ENCODE peak calls at places on chromosomes 5 and 9, in four cellular contexts. Z is K562, K is HL-60, T is GM12891. I is an unnamed sample.

GRCh38 chr5:77599676-77600075 is 38.8 kb downstream of the OTP start:
- DNase-seq in T (no peak), K (no peak), Z (no peak), I (no peak)

GRCh38 chr5:73620335-73620687 is 5.7 kb upstream of the ARHGEF28 start:
- DNase-seq in T (no peak), Z (no peak), K (no peak), I (no peak)

GRCh38 chr5:1660037-1660400 is 136.3 kb upstream of the LPCAT1 start:
- DNase-seq in K (no peak), Z (no peak), T (peak; percentile 5), I (no peak)

GRCh38 chr9:136016882-136017812 is 56.0 kb upstream of the UBAC1 start:
- DNase-seq in K (no peak), Z (no peak), T (no peak), I (no peak)

GRCh38 chr5:11064763-11065450 is 303.9 kb upstream of the DAP start:
- DNase-seq in T (no peak), Z (no peak), K (no peak), I (no peak)

GRCh38 chr9:129505270-129505881 is 115.5 kb downstream of the C9orf50 start:
- DNase-seq in T (no peak), K (no peak), Z (no peak), I (no peak)

GRCh38 chr5:160390787-160391696 is 8.8 kb downstream of the FAM200C start:
- DNase-seq in Z (no peak), T (no peak), K (no peak), I (no peak)

GRCh38 chr9:22136446-22137140 is 127.5 kb upstream of the CDKN2B start:
- DNase-seq in K (no peak), T (no peak), Z (no peak), I (no peak)

GRCh38 chr9:133396952-133397351 is 20.8 kb downstream of the STKLD1 start:
- DNase-seq in Z (peak; percentile 63), K (no peak), T (no peak), I (no peak)

GRCh38 chr9:120109242-120109641 is 470.7 kb downstream of the CDK5RAP2 start:
- DNase-seq in Z (peak; percentile 47), T (no peak), K (peak; percentile 2), I (no peak)

GRCh38 chr9:115013998-115014397 is 83.6 kb upstream of the TNFSF8 start:
- DNase-seq in K (peak; percentile 75), T (peak; percentile 48), Z (peak; percentile 67), I (no peak)

GRCh38 chr9:21696411-21696865 is 106.0 kb upstream of the MTAP start:
- DNase-seq in Z (no peak), T (no peak), K (no peak), I (no peak)

GRCh38 chr9:38437193-38437823 is 13.1 kb upstream of the IGFBPL1 start:
- DNase-seq in T (no peak), Z (no peak), K (peak; percentile 12), I (no peak)

GRCh38 chr5:107284822-107285510 is 385.8 kb downstream of the EFNA5 start:
- DNase-seq in Z (no peak), K (no peak), T (no peak), I (no peak)

GRCh38 chr5:157336423-157336744 is 70.5 kb downstream of the CYFIP2 start:
- DNase-seq in T (no peak), Z (no peak), K (no peak), I (no peak)

GRCh38 chr9:21995652-21996275 is 1.2 kb downstream of the CDKN2B-AS1 start:
- DNase-seq in T (peak; percentile 11), Z (no peak), K (no peak), I (no peak)

GRCh38 chr9:119963258-119963797 is 594.1 kb upstream of the BRINP1 start:
- DNase-seq in T (no peak), Z (no peak), K (no peak), I (no peak)

GRCh38 chr9:91889161-91889560 is 60.9 kb downstream of the ROR2 start:
- DNase-seq in T (no peak), K (no peak), Z (no peak), I (no peak)

GRCh38 chr9:92463989-92464388 is 18.3 kb downstream of the ASPN start:
- DNase-seq in T (no peak), K (no peak), Z (no peak), I (no peak)

GRCh38 chr9:76757274-76757673 is 7.0 kb upstream of the PCA3 start:
- DNase-seq in K (no peak), T (no peak), Z (no peak), I (no peak)

GRCh38 chr5:172175263-172175719 is 12.7 kb downstream of the STK10 start:
- DNase-seq in Z (no peak), K (peak; percentile 99), T (peak; percentile 70), I (peak; percentile 75)

GRCh38 chr9:95048225-95049087 is 269.1 kb downstream of the FANCC start:
- DNase-seq in K (peak; percentile 85), T (peak; percentile 72), Z (peak; percentile 94), I (no peak)

GRCh38 chr5:120255214-120255613 is 208.9 kb upstream of the PRR16 start:
- DNase-seq in K (no peak), Z (no peak), T (no peak), I (no peak)

GRCh38 chr9:38687389-38687842 is 32.5 kb downstream of the FAM240B start:
- DNase-seq in T (peak; percentile 32), K (no peak), Z (peak; percentile 33), I (no peak)

GRCh38 chr5:76610196-76610595 is 13.0 kb downstream of the F2RL2 start:
- DNase-seq in T (no peak), K (no peak), Z (no peak), I (no peak)

GRCh38 chr5:37189355-37189754 is 59.8 kb downstream of the CPLANE1 start:
- DNase-seq in Z (no peak), T (no peak), K (no peak), I (no peak)

DNA sequence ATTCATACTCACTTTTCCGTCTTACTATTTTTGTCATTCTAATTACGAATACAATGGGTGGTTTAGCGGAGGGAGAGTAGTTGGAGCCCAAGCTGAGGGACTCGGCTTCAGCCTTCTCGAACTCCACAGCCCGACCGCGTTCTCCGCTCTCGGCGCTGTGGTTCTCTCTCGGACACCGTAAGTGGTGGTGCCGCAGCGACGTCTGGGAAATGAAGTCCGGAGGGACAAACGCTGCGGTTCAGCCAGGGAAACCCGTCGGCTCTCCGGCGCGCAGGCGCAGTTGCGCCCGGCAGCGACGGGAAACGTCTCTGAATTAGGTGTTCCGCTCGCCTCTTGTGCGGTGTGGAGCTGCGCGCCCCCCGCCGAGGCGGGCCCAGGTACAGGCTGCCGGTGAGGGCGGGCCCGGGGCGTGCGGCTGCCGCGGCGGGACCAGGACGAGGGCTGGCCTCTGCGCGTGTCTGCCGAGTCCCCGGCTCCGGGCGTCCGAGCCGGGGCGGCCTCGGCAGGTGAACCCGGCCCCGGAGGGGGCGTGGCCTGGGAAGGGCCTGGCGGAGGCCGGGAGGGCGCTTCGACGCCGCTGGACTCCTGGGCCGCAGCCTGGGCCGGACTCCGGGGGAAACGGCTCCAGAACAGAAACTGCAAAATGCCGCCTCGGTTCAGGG is at the start of gene ZNF879:
- DNase-seq in K (peak; percentile 95), T (peak; percentile 19), Z (peak; percentile 73), I (no peak)
- TF ChIP-seq SPI1 in K (peak; percentile 5), T (no peak), Z (no peak), I (no peak)

GRCh38 chr5:66860199-66860975 is 264.2 kb downstream of the MAST4 start:
- DNase-seq in K (no peak), Z (no peak), T (no peak), I (no peak)
- TF ChIP-seq SPI1 in K (no peak), Z (no peak), T (no peak), I (no peak)

GRCh38 chr5:64158827-64159226 is 6.8 kb upstream of the RNF180 start:
- DNase-seq in K (no peak), T (no peak), Z (no peak), I (no peak)
- TF ChIP-seq SPI1 in K (no peak), T (no peak), Z (no peak), I (no peak)

GRCh38 chr9:5690278-5690677 is 61.4 kb downstream of the RIC1 start:
- DNase-seq in K (no peak), Z (no peak), T (no peak), I (no peak)

GRCh38 chr9:5688109-5688508 is 59.2 kb downstream of the RIC1 start:
- DNase-seq in T (no peak), K (no peak), Z (peak; percentile 30), I (no peak)
- TF ChIP-seq SPI1 in T (no peak), K (no peak), Z (no peak), I (no peak)

DNA sequence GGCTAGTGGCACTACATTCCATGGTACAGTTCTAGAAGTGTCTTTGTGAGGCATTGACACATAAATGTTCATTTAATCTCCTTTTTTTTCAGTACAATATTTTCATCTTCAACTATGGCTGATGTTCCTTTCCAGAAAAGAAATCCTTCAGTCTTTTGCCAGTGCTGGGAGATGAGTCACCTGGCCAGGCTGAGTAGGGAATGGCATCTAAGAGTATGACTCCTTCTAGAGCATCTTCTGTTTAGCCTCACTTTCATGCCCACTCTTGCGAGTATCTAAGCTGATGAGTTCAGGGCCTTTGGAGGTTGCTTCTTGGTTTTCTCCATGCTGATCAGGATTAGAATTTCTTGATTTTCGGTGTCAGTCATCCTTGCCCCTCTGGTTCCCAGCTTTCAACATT is 124.4 kb downstream of the SLC28A3 start:
- DNase-seq in T (no peak), Z (no peak), K (no peak), I (no peak)
- TF ChIP-seq SPI1 in T (no peak), Z (no peak), K (no peak), I (no peak)

GRCh38 chr9:127913682-127914081 is 3.2 kb downstream of the ST6GALNAC4 start:
- DNase-seq in Z (no peak), T (no peak), K (no peak), I (no peak)

GRCh38 chr9:127917603-127918002 is 762 bp upstream of the ST6GALNAC4 start:
- DNase-seq in T (no peak), K (peak; percentile 36), Z (no peak), I (no peak)

GRCh38 chr9:127915801-127916664 is 808 bp downstream of the ST6GALNAC4 start:
- DNase-seq in T (peak; percentile 45), Z (no peak), K (no peak), I (no peak)

GRCh38 chr9:127916665-127917581 is at the start of gene ST6GALNAC4:
- DNase-seq in K (peak; percentile 88), T (peak; percentile 96), Z (peak; percentile 98), I (no peak)

DNA sequence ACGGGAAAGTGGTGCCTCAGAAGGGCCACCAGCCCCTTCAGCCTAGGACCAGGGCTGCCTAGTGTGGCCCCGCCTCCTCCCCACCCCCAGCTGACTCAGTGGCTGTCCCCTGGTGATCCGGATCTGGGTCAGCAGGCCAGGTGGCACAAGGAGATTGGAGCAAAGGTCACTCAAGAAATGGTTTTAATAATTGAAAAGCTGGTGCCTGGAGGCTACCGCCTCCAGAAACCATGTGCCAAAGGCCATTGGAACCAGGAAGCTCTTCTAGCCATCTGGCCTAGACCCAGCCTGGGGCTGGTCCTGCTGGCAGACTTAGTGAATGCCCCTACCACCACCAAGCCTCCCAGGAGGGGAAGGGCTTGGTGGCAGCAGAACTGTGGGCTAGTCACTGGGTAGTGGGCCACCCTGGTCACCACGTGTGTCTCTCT is 1.5 kb downstream of the ST6GALNAC4 start:
- DNase-seq in K (no peak), T (no peak), Z (no peak), I (no peak)
- TF ChIP-seq SPI1 in K (no peak), T (no peak), Z (no peak), I (no peak)

DNA sequence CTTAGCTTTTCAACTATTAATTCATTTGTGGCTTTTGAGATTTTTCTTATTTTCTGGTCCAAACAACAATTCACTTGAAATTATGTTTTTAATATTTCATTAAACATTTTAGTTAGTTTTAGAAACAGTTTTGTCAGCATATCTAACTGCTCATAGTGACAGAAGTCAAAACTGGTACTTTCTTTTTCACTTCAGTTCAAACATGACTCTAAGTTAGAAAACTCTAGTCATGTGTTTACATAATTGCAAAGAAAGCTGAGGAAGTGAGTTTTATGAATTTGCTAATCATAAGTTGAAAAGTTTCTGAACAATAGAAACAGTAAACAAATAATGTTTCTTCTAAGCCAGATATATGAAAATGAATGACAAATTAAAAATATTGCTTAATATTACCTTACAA is 1931.0 kb downstream of the EFNA5 start:
- DNase-seq in Z (no peak), K (no peak), T (no peak), I (no peak)
- TF ChIP-seq SPI1 in Z (no peak), K (no peak), T (no peak), I (no peak)